ENCODE peak calls at places on chromosomes 11 and 22, in nine cellular contexts. C is GM12878, E is tibial nerve, B is aorta, A is mucosa of descending colon, J is neural progenitor cell, S is A673, T is pancreas, Y is ovary. G is an unnamed sample. For H3K4me1 and H3K9me3, the result is how much of the 10 kb centered on the place peaks cover.

GRCh38 chr11:116073854-116074837 is 569.9 kb upstream of the CADM1 start:
- DNase-seq in B (no peak), A (no peak), Y (no peak), S (no peak), T (no peak), E (no peak), C (peak), J (peak), G (no peak)

GRCh38 chr11:92893276-92893675 is 76.2 kb upstream of the MTNR1B start:
- DNase-seq in Y (no peak), T (no peak), A (no peak), B (no peak), E (no peak), J (no peak), C (no peak), S (peak), G (no peak)

GRCh38 chr11:36265793-36266628 is 23.2 kb downstream of the COMMD9 start:
- DNase-seq in J (peak), A (no peak), E (no peak), Y (peak), T (no peak), B (peak), C (no peak), S (peak), G (peak)

GRCh38 chr11:66910669-66911068 is 47.5 kb downstream of the PC start:
- DNase-seq in B (peak), C (no peak), E (no peak), J (no peak), T (no peak), S (no peak), A (no peak), Y (no peak), G (no peak)

GRCh38 chr11:73113426-73113825 is 28.7 kb downstream of the FCHSD2 start:
- DNase-seq in E (no peak), C (no peak), B (no peak), Y (no peak), T (no peak), A (no peak), J (no peak), S (no peak), G (no peak)

GRCh38 chr11:9160166-9160565 is 68.8 kb upstream of the SCUBE2 start:
- DNase-seq in S (peak), A (no peak), J (no peak), B (no peak), C (no peak), T (no peak), Y (no peak), E (no peak), G (no peak)

GRCh38 chr11:61635304-61635703 is 44.9 kb upstream of the DAGLA start:
- DNase-seq in E (no peak), B (no peak), T (no peak), A (no peak), C (no peak), J (no peak), Y (no peak), S (no peak), G (no peak)

GRCh38 chr22:43007519-43008102 is 7.3 kb downstream of the PACSIN2 start:
- DNase-seq in B (no peak), J (no peak), T (peak), Y (no peak), A (peak), C (no peak), E (no peak), S (no peak), G (no peak)

GRCh38 chr11:2574553-2575535 is 125.0 kb downstream of the KCNQ1OT1 start:
- DNase-seq in T (peak), Y (no peak), A (peak), C (no peak), S (no peak), J (no peak), E (peak), B (peak), G (peak)

GRCh38 chr11:102836290-102836875 is 7.0 kb downstream of the MMP3 start:
- DNase-seq in Y (no peak), B (no peak), A (no peak), J (no peak), S (no peak), C (no peak), T (no peak), E (no peak), G (no peak)

GRCh38 chr11:83115551-83115950 is 41.4 kb upstream of the PCF11 start:
- DNase-seq in S (no peak), T (no peak), B (no peak), E (no peak), C (no peak), J (peak), A (no peak), Y (no peak), G (no peak)

GRCh38 chr11:122186439-122187080 is 70.5 kb upstream of the BLID start:
- DNase-seq in E (no peak), J (no peak), Y (no peak), B (no peak), A (no peak), C (no peak), S (peak), T (no peak), G (no peak)

GRCh38 chr11:111521132-111521531 is 6.6 kb downstream of the HOATZ start:
- DNase-seq in E (no peak), J (no peak), S (no peak), B (no peak), C (no peak), T (no peak), Y (no peak), A (no peak), G (no peak)

GRCh38 chr11:69930081-69931059 is 111.2 kb upstream of the FGF3 start:
- DNase-seq in J (no peak), B (peak), T (peak), A (no peak), Y (no peak), C (no peak), E (no peak), S (no peak), G (no peak)

GRCh38 chr22:27170491-27170890 is 513.1 kb downstream of the MIAT start:
- DNase-seq in C (no peak), E (no peak), A (no peak), Y (peak), B (peak), J (no peak), T (no peak), S (no peak), G (peak)

GRCh38 chr11:106917973-106918372 is 100.3 kb downstream of the GUCY1A2 start:
- DNase-seq in C (no peak), J (peak), S (peak), E (no peak), B (no peak), A (no peak), Y (no peak), T (no peak), G (no peak)

GRCh38 chr11:111665779-111666178 is 63.5 kb downstream of the SIK2 start:
- DNase-seq in A (no peak), C (no peak), B (no peak), S (peak), T (no peak), Y (no peak), J (peak), E (no peak), G (no peak)

GRCh38 chr11:75424396-75424795 is 8.6 kb downstream of the KLHL35 start:
- DNase-seq in J (peak), E (no peak), C (no peak), S (no peak), T (no peak), B (peak), A (no peak), Y (no peak), G (no peak)

GRCh38 chr11:14373941-14374646 is 15.1 kb upstream of the RRAS2 start:
- DNase-seq in J (no peak), A (no peak), C (no peak), B (peak), S (no peak), E (no peak), Y (no peak), T (no peak), G (peak)

GRCh38 chr11:64250875-64251721 is at the start of gene PLCB3:
- DNase-seq in A (peak), E (no peak), C (no peak), B (peak), T (peak), Y (no peak), S (peak), J (peak), G (peak)

GRCh38 chr11:16787035-16787744 is 48.7 kb downstream of the C11orf58 start:
- DNase-seq in S (no peak), A (no peak), Y (no peak), E (no peak), C (no peak), T (no peak), J (no peak), B (peak), G (no peak)

GRCh38 chr11:69442807-69443137 is 38.7 kb upstream of the LINC01488 start:
- DNase-seq in Y (no peak), J (no peak), A (no peak), B (peak), S (peak), E (no peak), C (no peak), T (peak), G (no peak)

GRCh38 chr11:123519055-123519796 is 89.2 kb downstream of the GRAMD1B start:
- DNase-seq in B (no peak), C (no peak), T (no peak), S (no peak), Y (peak), J (no peak), E (no peak), A (no peak), G (no peak)

GRCh38 chr11:64839887-64840782 is 4.3 kb downstream of the CDC42BPG start:
- DNase-seq in A (peak), T (peak), C (no peak), Y (no peak), B (no peak), S (no peak), J (no peak), E (no peak), G (no peak)

GRCh38 chr11:76293189-76293631 is 86.9 kb upstream of the WNT11 start:
- DNase-seq in T (no peak), E (no peak), A (no peak), B (no peak), J (no peak), Y (no peak), S (no peak), C (peak), G (no peak)

GRCh38 chr11:101128571-101129202 is 926 bp downstream of the PGR start:
- DNase-seq in T (peak), A (peak), J (peak), S (no peak), Y (peak), B (peak), C (no peak), E (no peak), G (peak)

GRCh38 chr11:67680701-67681472 is 6.5 kb upstream of the ALDH3B2 start:
- DNase-seq in E (no peak), T (no peak), C (no peak), Y (no peak), J (no peak), S (no peak), B (no peak), A (no peak), G (no peak)

GRCh38 chr11:125873881-125874555 is 13.4 kb upstream of the HYLS1 start:
- DNase-seq in C (no peak), A (no peak), J (peak), T (no peak), S (no peak), Y (no peak), E (no peak), B (no peak), G (no peak)

GRCh38 chr11:118657238-118657637 is 22.2 kb downstream of the TREH start:
- DNase-seq in C (no peak), Y (no peak), J (no peak), A (no peak), B (peak), E (no peak), S (peak), T (no peak), G (no peak)

GRCh38 chr22:40409613-40410113 is 39.3 kb downstream of the SGSM3 start:
- DNase-seq in T (no peak), B (peak), C (no peak), A (no peak), J (no peak), Y (no peak), E (no peak), S (no peak), G (no peak)

GRCh38 chr22:26215766-26216165 is 46.5 kb downstream of the SEZ6L start:
- DNase-seq in E (no peak), C (no peak), Y (no peak), A (no peak), J (no peak), T (no peak), S (no peak), B (no peak), G (no peak)

GRCh38 chr11:110453684-110454354 is 24.1 kb downstream of the FDX1 start:
- DNase-seq in A (no peak), E (no peak), Y (no peak), T (no peak), B (no peak), C (no peak), S (no peak), J (no peak), G (no peak)

GRCh38 chr22:47023871-47024270 is 261.4 kb downstream of the TBC1D22A start:
- DNase-seq in C (no peak), B (peak), S (no peak), A (no peak), T (no peak), Y (no peak), E (no peak), J (no peak), G (no peak)

GRCh38 chr11:67053896-67054850 is 2.5 kb upstream of the RHOD start:
- DNase-seq in E (no peak), C (no peak), A (no peak), T (no peak), S (peak), B (peak), J (peak), Y (peak), G (peak)

GRCh38 chr11:10405858-10406592 is 49.0 kb upstream of the AMPD3 start:
- DNase-seq in A (no peak), T (no peak), Y (peak), J (peak), B (peak), C (peak), S (peak), E (no peak), G (peak)
- H3K4me1 ChIP-seq in A (under half), T (under half), Y (under half), J (under half), B (under half), C (under half), S (under half), E (under half), G (under half)

DNA sequence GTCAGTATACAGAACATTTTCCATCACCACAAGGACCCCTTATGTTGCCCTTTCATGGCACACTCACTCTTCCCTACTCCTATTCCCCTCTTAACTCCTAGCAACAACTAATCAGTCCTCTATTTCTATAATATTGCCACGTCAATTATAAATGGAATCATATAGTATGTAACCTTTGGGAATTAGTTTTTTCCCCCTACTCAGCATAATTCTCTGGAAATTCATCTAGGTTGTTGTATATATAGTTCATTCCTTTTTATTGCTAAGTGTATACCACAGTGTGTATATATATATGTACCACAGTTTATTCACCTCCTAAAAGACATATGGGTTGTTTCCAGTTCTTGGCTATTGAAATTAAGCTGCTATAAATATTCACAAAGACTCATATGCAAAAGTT is 41.2 kb downstream of the TUB start:
- DNase-seq in C (no peak), S (no peak), J (no peak), A (no peak), B (no peak), E (no peak), Y (no peak), T (no peak), G (no peak)
- H3K9me3 ChIP-seq in C (under half), S (under half), J (under half), A (under half), B (under half), E (under half), Y (under half), T (under half), G (under half)

DNA sequence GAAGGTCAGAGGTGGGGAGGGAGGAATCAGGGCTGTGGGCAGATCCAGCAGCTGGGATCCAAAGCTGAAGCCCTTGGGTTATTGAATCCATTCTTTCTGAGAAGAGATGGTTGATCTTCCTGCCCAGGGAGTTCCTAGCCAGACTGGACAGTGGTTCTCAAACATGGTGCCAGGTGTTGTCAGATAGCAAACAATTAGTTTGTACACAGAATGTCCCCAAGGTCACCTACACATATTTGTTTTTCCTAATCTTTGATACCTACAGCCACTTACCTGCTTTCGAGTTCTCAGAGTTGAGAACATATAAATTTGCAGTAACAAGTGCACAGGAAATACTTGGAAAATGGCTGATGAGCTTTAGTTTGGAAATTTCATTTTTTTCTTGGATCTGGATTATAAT is 54.5 kb downstream of the BMAL1 start:
- DNase-seq in Y (no peak), B (no peak), T (no peak), A (no peak), E (no peak), C (no peak), J (no peak), S (no peak), G (no peak)
- H3K4me1 ChIP-seq in Y (under half), B (under half), T (under half), A (under half), E (half or more), C (under half), J (under half), S (under half), G (half or more)

GRCh38 chr11:120139316-120140069 is 1.6 kb upstream of the TRIM29 start:
- DNase-seq in T (no peak), B (no peak), E (no peak), C (no peak), Y (no peak), S (no peak), J (no peak), A (no peak), G (no peak)

GRCh38 chr11:120135838-120136237 is 2.1 kb downstream of the TRIM29 start:
- DNase-seq in T (no peak), B (peak), S (no peak), Y (no peak), C (no peak), J (no peak), E (peak), A (no peak), G (no peak)

GRCh38 chr11:120137611-120138521 is at the start of gene TRIM29:
- DNase-seq in Y (no peak), J (no peak), T (no peak), B (no peak), S (no peak), A (no peak), C (no peak), E (peak), G (no peak)

GRCh38 chr11:120136356-120136755 is 1.6 kb downstream of the TRIM29 start:
- DNase-seq in C (no peak), B (no peak), J (no peak), Y (no peak), T (no peak), S (no peak), E (no peak), A (no peak), G (no peak)

DNA sequence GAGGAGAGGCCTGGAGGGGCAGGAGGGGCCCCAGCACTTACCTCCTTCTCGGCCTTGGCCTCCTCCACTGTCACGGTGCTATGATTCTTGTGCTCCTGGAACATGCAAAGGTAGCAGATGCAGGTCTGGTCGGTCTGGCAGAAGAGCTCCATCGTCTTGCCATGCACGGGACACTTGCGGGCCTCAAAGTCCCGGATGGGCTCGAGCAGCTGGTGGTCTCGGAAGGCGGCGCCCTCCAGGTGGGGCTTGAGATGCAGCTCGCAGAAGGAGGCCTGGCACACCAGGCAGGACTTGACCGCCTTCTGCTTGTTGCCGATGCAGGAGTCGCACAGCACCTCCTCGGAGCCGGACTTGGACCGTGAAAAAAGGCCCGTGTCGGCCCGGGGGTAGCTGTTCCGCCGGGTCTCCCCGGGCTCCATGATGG is 714 bp downstream of the TRIM29 start:
- DNase-seq in E (no peak), C (no peak), S (no peak), T (no peak), J (no peak), Y (no peak), B (peak), A (no peak), G (no peak)
- H3K9me3 ChIP-seq in E (under half), C (under half), S (under half), T (under half), J (under half), Y (under half), B (under half), A (under half), G (under half)

DNA sequence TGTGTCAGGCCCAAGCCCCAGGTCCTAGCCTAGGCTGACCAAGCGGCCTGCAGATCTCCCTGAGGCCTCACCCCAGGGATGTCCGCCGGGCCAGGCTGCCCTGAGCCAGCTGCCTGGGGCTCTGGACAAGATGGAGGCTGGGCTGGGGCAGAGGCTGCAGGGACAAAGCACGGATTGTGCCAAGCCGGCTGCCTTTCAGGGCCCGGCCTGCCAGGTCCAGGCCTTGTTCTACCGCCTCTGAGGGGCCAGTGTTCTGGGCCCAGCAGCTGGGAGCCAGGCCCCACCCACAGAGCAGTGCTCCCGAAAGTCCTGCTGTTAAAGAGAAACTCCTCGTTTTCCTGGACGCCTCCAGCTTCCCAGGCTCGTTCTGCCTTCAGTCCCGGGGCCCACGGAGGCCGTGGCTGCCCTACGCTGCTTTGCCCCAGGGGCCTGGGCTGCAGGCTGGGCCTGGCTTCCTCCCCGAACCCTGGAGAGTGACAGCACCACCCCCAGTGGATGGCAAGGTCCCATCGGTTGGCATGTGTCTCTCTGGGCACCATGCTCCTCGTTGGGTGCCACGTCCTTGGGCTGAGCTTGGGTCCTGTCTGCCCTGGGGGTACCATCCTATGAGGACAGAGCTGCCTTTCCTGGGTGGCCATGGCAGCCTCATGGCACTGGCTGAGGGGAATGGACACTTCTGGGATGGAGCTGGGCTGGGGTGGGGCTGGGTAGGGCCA is 7.6 kb downstream of the BRSK2 start:
- DNase-seq in E (no peak), A (no peak), C (no peak), S (no peak), Y (no peak), B (no peak), T (peak), J (no peak), G (peak)
- H3K4me1 ChIP-seq in E (under half), A (under half), C (under half), S (under half), Y (under half), B (under half), T (under half), J (under half), G (under half)

DNA sequence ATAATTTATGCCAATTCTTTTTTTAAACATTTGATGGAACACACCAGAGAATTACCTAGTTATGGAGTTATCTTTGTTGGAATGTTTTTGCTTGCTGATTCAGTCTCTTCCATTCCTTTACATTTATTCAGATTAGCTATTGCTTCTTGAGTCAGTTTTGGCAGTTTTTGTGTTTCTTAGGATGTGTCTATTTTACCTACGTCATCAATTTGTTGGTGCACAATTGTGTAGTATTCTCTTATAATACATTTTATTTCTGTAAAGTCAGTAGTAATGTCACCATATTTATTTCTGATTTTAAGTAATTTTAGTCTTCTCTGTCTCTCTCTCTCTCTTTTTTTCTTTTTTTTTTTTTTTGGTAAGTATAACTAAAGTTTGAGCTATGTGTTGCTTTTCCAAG is 929.5 kb upstream of the RAG2 start:
- DNase-seq in C (no peak), S (no peak), B (no peak), T (no peak), J (no peak), A (no peak), Y (no peak), E (no peak), G (no peak)
- H3K9me3 ChIP-seq in C (under half), S (under half), B (under half), T (under half), J (under half), A (under half), Y (under half), E (under half), G (under half)

GRCh38 chr22:36341640-36342041 is 46.1 kb downstream of the MYH9 start:
- DNase-seq in S (no peak), Y (no peak), E (no peak), A (no peak), T (no peak), C (no peak), J (no peak), B (no peak), G (no peak)
- H3K4me1 ChIP-seq in S (under half), Y (under half), E (half or more), A (under half), T (under half), C (under half), J (under half), B (under half), G (under half)

G was measured in psoas muscle.